ENCODE peak calls at places on chromosomes 4 and X, in six cellular contexts. One of them, this sample, is unnamed.
A peak's percentile ranks its signal among the peaks of the same experiment; 100 is the strongest.

GRCh38 chr4:98639523-98639922 is 18.9 kb downstream of the TSPAN5 start:
- DNase-seq in GM23338: no peak
- DNase-seq in OCI-LY7: no peak
- DNase-seq in astrocyte: no peak
- DNase-seq in endothelial cell of umbilical vein: no peak
- DNase-seq in hepatocyte: no peak
- DNase-seq in this sample: peak; percentile 24

GRCh38 chrX:9611436-9612145 is 146.7 kb downstream of the TBL1X start:
- DNase-seq in OCI-LY7: no peak
- DNase-seq in hepatocyte: no peak
- DNase-seq in GM23338: no peak
- DNase-seq in astrocyte: peak; percentile 12
- DNase-seq in endothelial cell of umbilical vein: peak; percentile 41
- DNase-seq in this sample: peak; percentile 5

GRCh38 chrX:40644821-40645358 is 2.5 kb downstream of the CXorf38 start:
- DNase-seq in astrocyte: peak; percentile 60
- DNase-seq in hepatocyte: peak; percentile 38
- DNase-seq in OCI-LY7: peak; percentile 54
- DNase-seq in endothelial cell of umbilical vein: peak; percentile 71
- DNase-seq in GM23338: no peak
- DNase-seq in this sample: peak; percentile 80

GRCh38 chrX:2677764-2678163 is 13.3 kb upstream of the CD99 start:
- DNase-seq in endothelial cell of umbilical vein: peak; percentile 79
- DNase-seq in GM23338: no peak
- DNase-seq in OCI-LY7: no peak
- DNase-seq in hepatocyte: peak; percentile 80
- DNase-seq in astrocyte: peak; percentile 97
- DNase-seq in this sample: peak; percentile 100

GRCh38 chrX:121308276-121308805 is 260.9 kb downstream of the GLUD2 start:
- DNase-seq in astrocyte: peak; percentile 86
- DNase-seq in endothelial cell of umbilical vein: no peak
- DNase-seq in GM23338: peak; percentile 42
- DNase-seq in hepatocyte: peak; percentile 47
- DNase-seq in OCI-LY7: peak; percentile 45
- DNase-seq in this sample: peak; percentile 81

GRCh38 chr4:22695011-22695410 is 2.3 kb downstream of the GBA3 start:
- DNase-seq in OCI-LY7: no peak
- DNase-seq in endothelial cell of umbilical vein: no peak
- DNase-seq in astrocyte: no peak
- DNase-seq in hepatocyte: no peak
- DNase-seq in GM23338: no peak
- DNase-seq in this sample: peak; percentile 3

GRCh38 chr4:167218022-167218608 is 16.2 kb downstream of the SPOCK3 start:
- DNase-seq in GM23338: no peak
- DNase-seq in astrocyte: no peak
- DNase-seq in endothelial cell of umbilical vein: no peak
- DNase-seq in hepatocyte: peak; percentile 37
- DNase-seq in OCI-LY7: no peak
- DNase-seq in this sample: no peak

GRCh38 chr4:87342872-87343271 is 20.2 kb upstream of the HSD17B13 start:
- DNase-seq in hepatocyte: no peak
- DNase-seq in GM23338: no peak
- DNase-seq in OCI-LY7: no peak
- DNase-seq in endothelial cell of umbilical vein: no peak
- DNase-seq in astrocyte: no peak
- DNase-seq in this sample: no peak

GRCh38 chr4:118280501-118281218 is 72.1 kb downstream of the PRSS12 start:
- DNase-seq in OCI-LY7: peak; percentile 65
- DNase-seq in hepatocyte: peak; percentile 77
- DNase-seq in astrocyte: peak; percentile 69
- DNase-seq in endothelial cell of umbilical vein: peak; percentile 72
- DNase-seq in GM23338: peak; percentile 80
- DNase-seq in this sample: peak; percentile 72

GRCh38 chr4:129614581-129614980 is 518.6 kb downstream of the C4orf33 start:
- DNase-seq in astrocyte: no peak
- DNase-seq in OCI-LY7: no peak
- DNase-seq in hepatocyte: no peak
- DNase-seq in GM23338: no peak
- DNase-seq in endothelial cell of umbilical vein: no peak
- DNase-seq in this sample: no peak

GRCh38 chr4:4694812-4695211 is 153.0 kb upstream of the STX18 start:
- DNase-seq in GM23338: no peak
- DNase-seq in OCI-LY7: no peak
- DNase-seq in endothelial cell of umbilical vein: no peak
- DNase-seq in astrocyte: no peak
- DNase-seq in hepatocyte: no peak
- DNase-seq in this sample: no peak

GRCh38 chr4:153318696-153319320 is 25.7 kb upstream of the MND1 start:
- DNase-seq in OCI-LY7: peak; percentile 68
- DNase-seq in GM23338: peak; percentile 78
- DNase-seq in astrocyte: peak; percentile 14
- DNase-seq in hepatocyte: peak; percentile 72
- DNase-seq in endothelial cell of umbilical vein: peak; percentile 62
- DNase-seq in this sample: peak; percentile 67

GRCh38 chr4:38133711-38134480 is 173.7 kb downstream of the PTTG2 start:
- DNase-seq in hepatocyte: no peak
- DNase-seq in astrocyte: no peak
- DNase-seq in endothelial cell of umbilical vein: no peak
- DNase-seq in OCI-LY7: no peak
- DNase-seq in GM23338: no peak
- DNase-seq in this sample: peak; percentile 29

GRCh38 chrX:111088628-111089027 is 7.4 kb upstream of the PAK3 start:
- DNase-seq in astrocyte: no peak
- DNase-seq in OCI-LY7: no peak
- DNase-seq in hepatocyte: no peak
- DNase-seq in endothelial cell of umbilical vein: no peak
- DNase-seq in GM23338: no peak
- DNase-seq in this sample: no peak

GRCh38 chr4:147134536-147135210 is 189.0 kb upstream of the TTC29 start:
- DNase-seq in GM23338: no peak
- DNase-seq in hepatocyte: no peak
- DNase-seq in endothelial cell of umbilical vein: no peak
- DNase-seq in astrocyte: no peak
- DNase-seq in OCI-LY7: no peak
- DNase-seq in this sample: no peak

GRCh38 chr4:139841464-139842195 is 176.0 kb downstream of the MGST2 start:
- DNase-seq in hepatocyte: peak; percentile 64
- DNase-seq in GM23338: no peak
- DNase-seq in OCI-LY7: peak; percentile 14
- DNase-seq in endothelial cell of umbilical vein: no peak
- DNase-seq in astrocyte: no peak
- DNase-seq in this sample: no peak

GRCh38 chrX:119721487-119721886 is 28.5 kb upstream of the SEPTIN6 start:
- DNase-seq in hepatocyte: no peak
- DNase-seq in OCI-LY7: no peak
- DNase-seq in endothelial cell of umbilical vein: no peak
- DNase-seq in astrocyte: no peak
- DNase-seq in GM23338: no peak
- DNase-seq in this sample: no peak

GRCh38 chrX:23223169-23223568 is 111.5 kb upstream of the PTCHD1 start:
- DNase-seq in endothelial cell of umbilical vein: no peak
- DNase-seq in GM23338: no peak
- DNase-seq in astrocyte: no peak
- DNase-seq in hepatocyte: no peak
- DNase-seq in OCI-LY7: no peak
- DNase-seq in this sample: no peak

GRCh38 chrX:2894885-2895292 is 34.2 kb downstream of the ARSD start:
- DNase-seq in GM23338: no peak
- DNase-seq in astrocyte: peak; percentile 20
- DNase-seq in hepatocyte: peak; percentile 85
- DNase-seq in endothelial cell of umbilical vein: no peak
- DNase-seq in OCI-LY7: no peak
- DNase-seq in this sample: no peak

GRCh38 chr4:101155859-101156430 is 191.4 kb downstream of the PPP3CA start:
- DNase-seq in astrocyte: no peak
- DNase-seq in GM23338: no peak
- DNase-seq in OCI-LY7: no peak
- DNase-seq in endothelial cell of umbilical vein: no peak
- DNase-seq in hepatocyte: no peak
- DNase-seq in this sample: no peak

GRCh38 chr4:121190389-121190788 is 26.3 kb upstream of the TNIP3 start:
- DNase-seq in astrocyte: no peak
- DNase-seq in hepatocyte: peak; percentile 16
- DNase-seq in endothelial cell of umbilical vein: no peak
- DNase-seq in GM23338: no peak
- DNase-seq in OCI-LY7: no peak
- DNase-seq in this sample: no peak

DNA sequence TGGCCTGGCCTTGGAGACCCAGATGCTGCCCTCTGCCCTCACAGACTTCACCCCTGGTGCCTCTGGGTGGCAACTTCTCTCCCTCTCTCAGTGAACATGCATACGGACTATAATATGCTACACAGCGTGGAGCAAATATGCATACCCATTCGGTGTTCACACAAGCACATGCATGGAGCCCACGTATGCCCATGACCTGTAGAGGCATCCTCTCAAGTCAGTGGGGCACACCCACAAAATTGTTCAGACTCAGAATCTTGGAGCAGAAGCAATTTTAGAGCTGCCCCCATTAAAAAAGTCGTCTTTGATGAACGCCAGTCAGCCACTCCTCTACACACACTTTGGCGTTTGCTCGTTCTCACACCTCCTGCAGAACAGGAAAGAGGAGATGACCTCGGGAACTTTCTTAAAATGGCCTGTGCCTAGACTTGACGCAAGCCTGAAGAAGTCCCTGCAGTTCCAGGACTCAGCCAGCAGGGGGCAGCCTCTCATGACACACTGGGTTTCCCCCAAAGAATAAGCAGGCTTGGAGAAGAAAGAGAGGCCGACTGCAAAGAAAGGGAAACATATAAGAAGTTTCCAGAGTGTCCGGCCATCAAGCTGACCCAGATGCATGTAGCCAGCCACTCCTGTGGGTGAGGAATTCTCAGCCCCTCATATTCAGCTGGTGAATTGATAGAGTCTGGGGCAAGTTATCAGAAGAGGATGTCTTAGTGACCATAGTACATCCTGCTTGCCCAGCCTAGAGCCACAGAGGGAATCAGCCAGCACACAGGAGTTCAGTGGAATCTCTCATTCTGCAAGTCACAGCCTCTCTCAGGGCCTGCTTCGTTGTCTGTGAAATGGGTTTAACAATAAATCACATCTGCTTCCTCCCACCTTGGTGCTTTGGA is 17.3 kb downstream of the APLN start:
- DNase-seq in hepatocyte: peak; percentile 67
- DNase-seq in astrocyte: no peak
- DNase-seq in GM23338: peak; percentile 75
- DNase-seq in OCI-LY7: peak; percentile 69
- DNase-seq in endothelial cell of umbilical vein: peak; percentile 69
- DNase-seq in this sample: peak; percentile 59
- H2AFZ ChIP-seq in hepatocyte: no peak overlapping the region
- H2AFZ ChIP-seq in astrocyte: no peak overlapping the region
- H2AFZ ChIP-seq in GM23338: no peak overlapping the region
- H2AFZ ChIP-seq in OCI-LY7: peak overlapping the region; percentile 50
- H2AFZ ChIP-seq in endothelial cell of umbilical vein: peak overlapping the region; percentile 45
- H2AFZ ChIP-seq in this sample: no peak overlapping the region

DNA sequence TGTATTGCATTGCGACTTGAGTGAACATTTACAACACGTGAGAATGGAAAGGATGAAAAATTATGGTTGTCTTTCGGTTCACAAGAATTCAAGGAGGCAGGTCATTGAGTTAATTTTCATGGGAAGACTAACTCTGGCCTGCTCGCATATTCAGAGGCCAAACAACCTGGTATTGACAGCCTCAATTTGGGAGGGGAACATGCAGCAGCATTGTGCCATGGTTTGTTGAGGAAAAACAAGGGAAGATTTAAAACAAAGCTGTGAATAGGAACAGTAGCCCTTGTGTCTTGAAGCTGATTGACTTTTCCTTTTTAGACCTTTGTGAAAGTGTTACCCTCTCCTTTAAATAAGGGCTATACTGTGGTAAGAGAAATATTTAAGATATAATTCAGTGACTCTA is 31.9 kb downstream of the FAT4 start:
- DNase-seq in hepatocyte: no peak
- DNase-seq in astrocyte: no peak
- DNase-seq in OCI-LY7: no peak
- DNase-seq in GM23338: peak; percentile 22
- DNase-seq in endothelial cell of umbilical vein: no peak
- DNase-seq in this sample: no peak
- H3K4me2 ChIP-seq in hepatocyte: no peak overlapping the region
- H3K4me2 ChIP-seq in astrocyte: no peak overlapping the region
- H3K4me2 ChIP-seq in OCI-LY7: no peak overlapping the region
- H3K4me2 ChIP-seq in GM23338: no peak overlapping the region
- H3K4me2 ChIP-seq in endothelial cell of umbilical vein: no peak overlapping the region
- H3K4me2 ChIP-seq in this sample: no peak overlapping the region

GRCh38 chr4:31094474-31094873 is 374.3 kb downstream of the PCDH7 start:
- DNase-seq in GM23338: no peak
- DNase-seq in endothelial cell of umbilical vein: peak; percentile 57
- DNase-seq in OCI-LY7: no peak
- DNase-seq in astrocyte: no peak
- DNase-seq in hepatocyte: no peak
- DNase-seq in this sample: no peak
- H3K4me1 ChIP-seq in GM23338: no peaks in the 10 kb centered on the region
- H3K4me1 ChIP-seq in endothelial cell of umbilical vein: peaks cover 19% of the 10 kb centered on the region
- H3K4me1 ChIP-seq in OCI-LY7: no peaks in the 10 kb centered on the region
- H3K4me1 ChIP-seq in astrocyte: peaks cover 3% of the 10 kb centered on the region
- H3K4me1 ChIP-seq in hepatocyte: peaks cover 3% of the 10 kb centered on the region
- H3K4me1 ChIP-seq in this sample: no peaks in the 10 kb centered on the region

GRCh38 chr4:82715731-82716617 is 82.6 kb downstream of the SCD5 start:
- DNase-seq in OCI-LY7: no peak
- DNase-seq in endothelial cell of umbilical vein: no peak
- DNase-seq in GM23338: no peak
- DNase-seq in astrocyte: peak; percentile 49
- DNase-seq in hepatocyte: peak; percentile 27
- DNase-seq in this sample: peak; percentile 89
- H2AFZ ChIP-seq in OCI-LY7: no peak overlapping the region
- H2AFZ ChIP-seq in endothelial cell of umbilical vein: no peak overlapping the region
- H2AFZ ChIP-seq in GM23338: no peak overlapping the region
- H2AFZ ChIP-seq in astrocyte: no peak overlapping the region
- H2AFZ ChIP-seq in hepatocyte: no peak overlapping the region
- H2AFZ ChIP-seq in this sample: no peak overlapping the region

This sample was measured in GM23248.